ENCODE peak calls at places on chromosomes 13 and 19, in eight cellular contexts. U, B, W, O, N, C, Y and X are unnamed samples.
A peak's percentile ranks its signal among the peaks of the same experiment; 100 is the strongest.

GRCh38 chr13:52862358-52863206 is 14.1 kb upstream of the PCDH8 start:
- DNase-seq in W (peak; percentile 72), O (peak; percentile 72), U (no peak), N (no peak), B (no peak), C (no peak), Y (peak; percentile 74), X (peak; percentile 66)

GRCh38 chr13:77300176-77301141 is 26.4 kb downstream of the MYCBP2 start:
- DNase-seq in C (no peak), N (no peak), U (peak; percentile 22), B (no peak), W (no peak), Y (no peak), O (no peak), X (no peak)

GRCh38 chr13:29785978-29786377 is 64.4 kb downstream of the UBL3 start:
- DNase-seq in C (no peak), U (no peak), W (no peak), B (no peak), O (no peak), Y (no peak), N (no peak), X (no peak)

GRCh38 chr13:30892966-30893365 is 13.1 kb upstream of the MEDAG start:
- DNase-seq in W (peak; percentile 76), C (no peak), U (no peak), O (peak; percentile 83), Y (peak; percentile 89), B (no peak), N (no peak), X (peak; percentile 75)

GRCh38 chr19:3801412-3802096 is 15.4 kb upstream of the MATK start:
- DNase-seq in B (no peak), Y (peak; percentile 74), C (no peak), W (peak; percentile 53), N (peak; percentile 90), O (peak; percentile 86), U (peak; percentile 53), X (peak; percentile 70)

GRCh38 chr13:23674795-23675640 is 104.8 kb downstream of the TNFRSF19 start:
- DNase-seq in C (no peak), B (no peak), O (no peak), Y (no peak), U (peak; percentile 91), W (no peak), N (no peak), X (no peak)

GRCh38 chr19:54388001-54388802 is 23.5 kb upstream of the LAIR1 start:
- DNase-seq in Y (peak; percentile 24), C (no peak), B (peak; percentile 45), O (no peak), U (peak; percentile 65), N (no peak), W (no peak), X (peak; percentile 2)

GRCh38 chr19:52034051-52034728 is 6.0 kb upstream of the ZNF614 start:
- DNase-seq in W (no peak), Y (no peak), C (no peak), N (no peak), O (no peak), U (no peak), B (no peak), X (no peak)

GRCh38 chr13:63208811-63209210 is 1793.2 kb upstream of the PCDH20 start:
- DNase-seq in W (no peak), C (no peak), Y (no peak), N (no peak), U (peak; percentile 18), O (no peak), B (no peak), X (no peak)

GRCh38 chr13:26017932-26018690 is 33.7 kb downstream of the SHISA2 start:
- DNase-seq in B (no peak), C (no peak), O (no peak), Y (no peak), W (no peak), N (no peak), U (no peak), X (no peak)

GRCh38 chr13:99119686-99120085 is 81.0 kb upstream of the UBAC2 start:
- DNase-seq in N (no peak), Y (no peak), B (no peak), O (no peak), U (no peak), W (no peak), C (no peak), X (no peak)

GRCh38 chr19:47518139-47518538 is 3.3 kb upstream of the NAPA start:
- DNase-seq in B (peak; percentile 79), U (peak; percentile 74), N (no peak), W (no peak), C (no peak), Y (no peak), O (no peak), X (no peak)

GRCh38 chr13:109666656-109667448 is 119.5 kb downstream of the IRS2 start:
- DNase-seq in W (no peak), U (no peak), B (no peak), N (no peak), O (no peak), C (no peak), Y (no peak), X (no peak)

GRCh38 chr19:19218911-19219310 is 7.2 kb downstream of the NCAN start:
- DNase-seq in O (no peak), Y (no peak), C (no peak), B (no peak), U (peak; percentile 68), N (no peak), W (no peak), X (no peak)

GRCh38 chr19:22545751-22546150 is 88.4 kb upstream of the ZNF492 start:
- DNase-seq in Y (peak; percentile 36), O (no peak), W (peak; percentile 9), U (no peak), B (peak; percentile 17), N (no peak), C (peak; percentile 54), X (peak; percentile 8)
- TF ChIP-seq CTCF in Y (peak; percentile 50), O (peak; percentile 58), W (peak; percentile 34), U (no peak), B (peak; percentile 48), N (no peak), C (peak; percentile 43), X (peak; percentile 8)

GRCh38 chr19:13796301-13797057 is 1.2 kb downstream of the ZSWIM4 start:
- DNase-seq in C (no peak), Y (peak; percentile 68), U (peak; percentile 98), B (peak; percentile 75), W (no peak), N (peak; percentile 95), O (peak; percentile 74), X (peak; percentile 36)
- TF ChIP-seq CTCF in C (no peak), Y (no peak), U (peak; percentile 43), B (no peak), W (no peak), N (no peak), O (no peak), X (no peak)

DNA sequence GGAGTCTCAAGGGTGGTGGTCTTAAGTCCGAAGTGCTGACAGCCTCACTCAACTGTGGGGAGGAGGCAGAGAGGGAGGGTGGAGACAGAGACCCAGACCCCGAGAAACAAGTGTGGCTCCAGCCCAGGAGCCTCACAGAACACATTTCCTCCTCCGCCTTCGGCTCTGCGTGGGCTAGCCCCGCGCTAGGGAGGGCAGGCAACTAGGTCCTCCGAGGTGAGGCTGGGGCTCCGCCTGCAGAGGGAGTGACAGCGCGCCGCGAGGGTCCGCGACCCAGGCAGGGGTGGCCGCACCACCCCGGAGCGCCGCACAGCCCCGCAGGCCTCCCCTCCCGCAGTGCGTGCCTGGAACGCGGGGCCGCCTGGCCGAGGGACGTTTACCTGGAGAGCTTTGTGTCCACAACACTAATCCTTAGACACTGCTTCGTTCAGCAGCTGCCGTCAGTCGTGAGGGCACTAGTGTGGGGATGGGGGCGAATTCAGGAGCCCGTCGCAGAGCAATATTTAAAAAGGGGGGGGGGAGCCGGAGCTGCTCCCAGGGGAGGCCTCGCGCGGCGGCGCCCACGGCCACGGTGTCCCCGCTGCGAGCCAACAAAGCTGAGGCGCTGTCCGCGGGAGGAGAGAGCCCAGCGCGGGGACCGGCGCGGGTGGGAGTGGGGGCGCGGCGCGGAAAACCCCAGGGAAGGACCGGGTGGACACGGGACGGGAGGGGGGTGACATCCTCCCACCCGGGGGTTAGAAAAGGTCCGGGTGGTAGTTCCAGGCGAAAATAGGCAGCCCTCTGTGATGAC is 11.3 kb upstream of the SOX1 start:
- DNase-seq in N (peak; percentile 72), W (no peak), Y (peak; percentile 35), O (peak; percentile 44), B (no peak), U (peak; percentile 82), C (no peak), X (no peak)
- TF ChIP-seq CTCF in N (no peak), W (no peak), Y (no peak), O (no peak), B (no peak), U (no peak), C (no peak), X (no peak)

GRCh38 chr19:15014579-15014978 is 34.7 kb upstream of the CASP14 start:
- DNase-seq in N (no peak), U (no peak), B (no peak), W (no peak), C (no peak), Y (peak; percentile 22), O (peak; percentile 39), X (peak; percentile 22)
- TF ChIP-seq CTCF in N (no peak), U (no peak), B (no peak), W (no peak), C (no peak), Y (no peak), O (no peak), X (no peak)

DNA sequence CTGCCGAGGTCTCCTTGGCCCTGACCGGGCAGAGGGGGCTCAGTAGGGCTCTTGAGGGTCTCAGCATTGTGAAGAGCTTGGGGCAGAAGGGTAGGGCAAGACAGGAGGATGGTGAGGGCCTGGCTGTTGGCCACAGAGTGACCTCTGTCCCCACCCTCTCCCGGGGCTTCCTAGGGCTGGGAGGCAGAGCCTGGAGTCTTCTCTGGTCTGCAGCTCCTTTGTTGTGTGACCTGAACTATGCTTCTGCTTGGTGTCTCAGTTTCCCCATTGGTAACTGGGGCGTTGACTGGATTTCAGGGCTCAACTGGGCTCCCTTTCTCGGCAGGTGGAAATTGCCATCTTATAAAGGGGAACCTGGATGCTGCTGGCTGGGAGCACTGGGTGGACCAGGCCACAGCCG is 30.1 kb upstream of the PEPD start:
- DNase-seq in U (no peak), W (no peak), C (no peak), Y (no peak), B (no peak), N (no peak), O (no peak), X (no peak)
- TF ChIP-seq CTCF in U (no peak), W (no peak), C (no peak), Y (no peak), B (no peak), N (no peak), O (no peak), X (no peak)

DNA sequence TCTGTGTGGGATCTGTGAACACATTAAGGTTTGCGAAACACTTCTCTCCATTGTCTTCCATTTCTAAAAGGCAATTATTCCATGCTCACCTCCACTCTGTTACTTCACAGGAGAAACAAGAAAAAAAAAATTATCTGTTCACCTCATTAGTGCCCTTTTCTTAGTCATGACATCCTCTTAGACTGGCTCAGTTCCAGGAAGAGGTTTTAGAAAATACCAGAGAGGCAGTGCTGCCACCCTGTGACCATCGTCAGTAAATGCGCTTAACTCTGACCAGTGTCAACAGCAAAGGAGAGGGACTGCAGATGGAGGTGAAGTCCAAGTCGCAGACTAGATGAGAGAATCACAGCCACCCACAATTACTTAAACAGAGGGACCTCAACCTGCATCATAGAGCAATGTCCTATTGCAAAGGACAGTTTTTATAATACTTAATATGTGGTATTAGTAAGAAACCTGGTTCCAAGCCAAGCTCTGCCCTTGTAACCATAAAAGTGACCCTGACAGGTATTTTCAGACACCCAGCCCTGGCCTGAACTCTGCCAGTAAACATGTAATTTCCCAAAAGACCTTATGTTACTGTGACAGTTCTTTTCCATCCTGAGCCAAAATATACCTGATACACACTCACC is 19.4 kb downstream of the CEACAM21 start:
- DNase-seq in C (peak; percentile 58), B (peak; percentile 79), Y (peak; percentile 65), W (peak; percentile 70), U (peak; percentile 88), N (no peak), O (peak; percentile 54), X (peak; percentile 18)
- TF ChIP-seq CTCF in C (peak; percentile 54), B (peak; percentile 86), Y (peak; percentile 53), W (peak; percentile 65), U (peak; percentile 69), N (no peak), O (peak; percentile 62), X (no peak)